ENCODE peak calls at places on chromosome 18, in eight cellular contexts. Q is neural progenitor cell; M is KG1; B is activated naive CD8-positive, alpha-beta T cell treated with anti-CD3 and anti-CD28 coated beads, Interleukin-2, amount 10 ng/mL, durations not matched to agents 7 days and 5 days; L is Calu3; R is SJCRH30; V is spleen; G is astrocyte of the cerebellum. J is an unnamed sample.

GRCh38 chr18:711330-711692 is 1.1 kb downstream of the ENOSF1 start:
- DNase-seq in G (no peak), B (no peak), V (no peak), Q (peak; percentile 3), L (no peak), M (no peak), R (peak; percentile 45), J (no peak)

GRCh38 chr18:63158012-63158631 is 161.4 kb downstream of the BCL2 start:
- DNase-seq in R (no peak), B (no peak), G (no peak), V (no peak), Q (no peak), L (no peak), M (no peak), J (no peak)

GRCh38 chr18:8260847-8261246 is 348.4 kb upstream of the RAB12 start:
- DNase-seq in Q (no peak), G (no peak), V (no peak), M (no peak), L (no peak), R (peak; percentile 70), B (no peak), J (no peak)

GRCh38 chr18:74945774-74946545 is 263.0 kb downstream of the PTGR3 start:
- DNase-seq in V (no peak), R (no peak), L (no peak), B (no peak), G (peak; percentile 4), Q (no peak), M (no peak), J (no peak)

GRCh38 chr18:49359732-49360444 is 100.6 kb downstream of the DYM start:
- DNase-seq in L (no peak), R (no peak), B (no peak), Q (no peak), M (no peak), V (no peak), G (peak; percentile 27), J (no peak)

GRCh38 chr18:27728659-27729058 is 448.3 kb downstream of the CDH2 start:
- DNase-seq in Q (no peak), R (no peak), L (no peak), M (no peak), V (no peak), B (no peak), G (no peak), J (no peak)

GRCh38 chr18:22816266-22817176 is 116.6 kb upstream of the RBBP8 start:
- DNase-seq in M (no peak), Q (no peak), G (no peak), B (no peak), L (no peak), R (peak; percentile 44), V (no peak), J (no peak)

GRCh38 chr18:46555724-46556123 is 101.3 kb downstream of the LOXHD1 start:
- DNase-seq in Q (peak; percentile 69), M (no peak), R (peak; percentile 41), V (no peak), G (no peak), B (no peak), L (peak; percentile 7), J (peak; percentile 82)

GRCh38 chr18:51195602-51196115 is 1.8 kb downstream of the MEX3C start:
- DNase-seq in L (peak; percentile 70), Q (peak; percentile 87), V (no peak), G (no peak), R (peak; percentile 74), B (no peak), M (peak; percentile 27), J (peak; percentile 49)

GRCh38 chr18:3248062-3248669 is 565 bp downstream of the MYL12A start:
- DNase-seq in B (no peak), R (peak; percentile 79), Q (peak; percentile 64), G (no peak), M (no peak), V (no peak), L (no peak), J (no peak)

GRCh38 chr18:58158008-58158407 is 114.0 kb downstream of the NEDD4L start:
- DNase-seq in V (no peak), Q (no peak), G (no peak), R (no peak), B (no peak), M (no peak), L (no peak), J (no peak)

GRCh38 chr18:37435996-37436395 is 129.6 kb downstream of the CELF4 start:
- DNase-seq in Q (no peak), G (no peak), M (peak; percentile 24), V (no peak), L (no peak), B (no peak), R (no peak), J (no peak)

GRCh38 chr18:65477450-65477849 is 273.4 kb upstream of the CDH7 start:
- DNase-seq in M (no peak), B (no peak), R (no peak), V (no peak), Q (no peak), L (no peak), G (no peak), J (no peak)

GRCh38 chr18:1585881-1586488 is 681.3 kb downstream of the ADCYAP1 start:
- DNase-seq in G (peak; percentile 18), M (peak; percentile 16), B (no peak), L (no peak), V (no peak), R (peak; percentile 57), Q (peak; percentile 50), J (no peak)

GRCh38 chr18:6376433-6377229 is 38.1 kb downstream of the L3MBTL4 start:
- DNase-seq in V (no peak), Q (no peak), G (no peak), M (no peak), B (no peak), R (no peak), L (no peak), J (no peak)

GRCh38 chr18:834086-834720 is 22.2 kb upstream of the YES1 start:
- DNase-seq in B (no peak), Q (no peak), L (no peak), R (no peak), V (no peak), G (no peak), M (no peak), J (no peak)

J was measured in WERI-Rb-1.